ENCODE peak calls at places on chromosome 18, in five cellular contexts. I is activated CD4-positive, alpha-beta T cell treated with anti-CD3 and anti-CD28 coated beads for 24 hours; N is A549; A is GM03348; B is K562. G is an unnamed sample.

GRCh38 chr18:58714821-58715220 is 43.6 kb downstream of the MALT1 start:
- DNase-seq in B (no peak), I (no peak), A (no peak), N (no peak), G (no peak)

GRCh38 chr18:79167526-79168190 is 98.5 kb downstream of the ATP9B start:
- DNase-seq in N (no peak), A (no peak), B (no peak), I (no peak), G (no peak)

GRCh38 chr18:395481-396250 is 104.8 kb downstream of the COLEC12 start:
- DNase-seq in N (no peak), I (no peak), A (peak; percentile 74), B (no peak), G (no peak)

GRCh38 chr18:59189746-59190145 is 30.2 kb upstream of the GRP start:
- DNase-seq in A (no peak), I (no peak), N (no peak), B (no peak), G (no peak)

GRCh38 chr18:12092398-12093229 is 1.0 kb upstream of the ANKRD62 start:
- DNase-seq in A (no peak), B (peak; percentile 72), I (no peak), N (peak; percentile 41), G (peak; percentile 13)

GRCh38 chr18:13103366-13103765 is 112.2 kb downstream of the CEP192 start:
- DNase-seq in I (no peak), N (no peak), A (no peak), B (peak; percentile 19), G (peak; percentile 4)

GRCh38 chr18:27404855-27405254 is 219.7 kb upstream of the CHST9 start:
- DNase-seq in B (no peak), A (no peak), N (no peak), I (no peak), G (no peak)

GRCh38 chr18:36843784-36844183 is 14.9 kb downstream of the KIAA1328 start:
- DNase-seq in B (no peak), I (no peak), N (no peak), A (no peak), G (no peak)

GRCh38 chr18:31255953-31256352 is 62.0 kb upstream of the DSG1 start:
- DNase-seq in I (no peak), A (no peak), B (no peak), N (no peak), G (no peak)

GRCh38 chr18:26225022-26225693 is 1.1 kb upstream of the TAF4B start:
- DNase-seq in B (no peak), A (no peak), N (no peak), I (no peak), G (peak; percentile 16)

GRCh38 chr18:4640349-4641012 is 185.4 kb upstream of the DLGAP1 start:
- DNase-seq in N (no peak), A (no peak), I (no peak), B (no peak), G (no peak)

GRCh38 chr18:44950685-44951195 is 270.1 kb downstream of the SETBP1 start:
- DNase-seq in N (no peak), B (no peak), A (no peak), I (no peak), G (no peak)

GRCh38 chr18:67608171-67608570 is 91.7 kb upstream of the DSEL start:
- DNase-seq in N (no peak), I (no peak), A (no peak), B (no peak), G (no peak)

GRCh38 chr18:30970201-30970816 is 72.2 kb downstream of the DSC3 start:
- DNase-seq in I (no peak), A (no peak), N (peak; percentile 6), B (peak; percentile 60), G (peak; percentile 63)

GRCh38 chr18:12121175-12122095 is 27.8 kb downstream of the ANKRD62 start:
- DNase-seq in N (no peak), I (no peak), B (peak; percentile 67), A (no peak), G (peak; percentile 7)

GRCh38 chr18:75554112-75554511 is 126.6 kb upstream of the SMIM21 start:
- DNase-seq in I (no peak), A (no peak), N (no peak), B (no peak), G (no peak)

GRCh38 chr18:57743008-57743407 is 60.1 kb downstream of the ATP8B1 start:
- DNase-seq in B (no peak), N (no peak), I (no peak), A (peak; percentile 72), G (no peak)

GRCh38 chr18:74114206-74114605 is 33.4 kb downstream of the FBXO15 start:
- DNase-seq in I (no peak), B (no peak), N (no peak), A (no peak), G (no peak)

GRCh38 chr18:80159713-80160636 is 50.9 kb downstream of the ADNP2 start:
- DNase-seq in N (no peak), I (no peak), A (no peak), B (no peak), G (no peak)

GRCh38 chr18:76970749-76971148 is 148.4 kb downstream of the ZNF236 start:
- DNase-seq in B (no peak), I (no peak), A (no peak), N (no peak), G (no peak)

GRCh38 chr18:35714539-35714938 is 133.0 kb downstream of the GALNT1 start:
- DNase-seq in A (no peak), I (no peak), N (no peak), B (no peak), G (no peak)

GRCh38 chr18:6576706-6577375 is 152.7 kb upstream of the ARHGAP28 start:
- DNase-seq in I (no peak), B (no peak), A (no peak), N (no peak), G (no peak)

GRCh38 chr18:43159091-43159490 is 43.6 kb upstream of the RIT2 start:
- DNase-seq in N (no peak), B (no peak), A (no peak), I (no peak), G (no peak)

GRCh38 chr18:22005191-22005824 is 164.1 kb upstream of the GATA6 start:
- DNase-seq in I (no peak), A (peak; percentile 32), B (no peak), N (no peak), G (no peak)

GRCh38 chr18:48548404-48548771 is 9.6 kb downstream of the CTIF start:
- DNase-seq in N (no peak), B (no peak), A (peak; percentile 60), I (no peak), G (no peak)

GRCh38 chr18:13610517-13610916 is 115.8 kb downstream of the FAM210A start:
- DNase-seq in I (no peak), A (no peak), N (no peak), B (no peak), G (no peak)

GRCh38 chr18:7596133-7596532 is 29.0 kb downstream of the PTPRM start:
- DNase-seq in B (no peak), A (no peak), I (no peak), N (no peak), G (no peak)